ENCODE peak calls at places on chromosomes 6 and 20, in six cellular contexts. I, U, O, W, F and R are unnamed samples.

GRCh38 chr6:48032156-48032555 is 78.8 kb downstream of the PTCHD4 start:
- DNase-seq in U (no peak), I (no peak), W (no peak), F (peak; percentile 11), O (no peak), R (no peak)

GRCh38 chr20:40813213-40813510 is 124.1 kb upstream of the MAFB start:
- DNase-seq in U (no peak), O (no peak), W (no peak), I (no peak), F (no peak), R (no peak)

GRCh38 chr6:118401325-118401998 is 146.6 kb upstream of the PLN start:
- DNase-seq in W (no peak), O (no peak), I (no peak), U (no peak), F (no peak), R (no peak)

GRCh38 chr6:153104220-153104619 is 26.9 kb downstream of the RGS17 start:
- DNase-seq in U (no peak), W (no peak), O (no peak), F (no peak), I (no peak), R (no peak)

GRCh38 chr6:110529907-110530306 is 53.5 kb upstream of the SLC22A16 start:
- DNase-seq in O (no peak), I (no peak), F (no peak), U (no peak), W (no peak), R (no peak)

GRCh38 chr20:815914-816606 is 17.5 kb upstream of the FAM110A start:
- DNase-seq in U (peak; percentile 27), W (peak; percentile 68), O (peak; percentile 85), F (no peak), I (no peak), R (peak; percentile 47)

GRCh38 chr6:41894366-41895299 is 542 bp downstream of the USP49 start:
- DNase-seq in W (peak; percentile 64), O (no peak), I (no peak), U (no peak), F (no peak), R (no peak)

GRCh38 chr6:14452567-14453527 is 335.3 kb downstream of the CD83 start:
- DNase-seq in W (no peak), O (peak; percentile 74), U (no peak), F (no peak), I (no peak), R (no peak)

GRCh38 chr6:20424679-20425078 is 23.0 kb downstream of the E2F3 start:
- DNase-seq in O (no peak), F (no peak), W (no peak), U (no peak), I (no peak), R (no peak)

GRCh38 chr6:127420558-127420957 is 38.6 kb downstream of the KIAA0408 start:
- DNase-seq in U (peak; percentile 60), F (peak; percentile 76), W (peak; percentile 60), I (no peak), O (peak; percentile 72), R (peak; percentile 79)

GRCh38 chr20:10673831-10674683 is at the start of gene JAG1:
- DNase-seq in U (peak; percentile 87), W (peak; percentile 92), I (peak; percentile 95), O (peak; percentile 98), F (peak; percentile 89), R (peak; percentile 90)

GRCh38 chr20:50540620-50541605 is 30.7 kb downstream of the PTPN1 start:
- DNase-seq in O (peak; percentile 94), U (no peak), I (no peak), W (no peak), F (peak; percentile 79), R (no peak)

GRCh38 chr6:129730477-129731165 is 20.6 kb upstream of the ARHGAP18 start:
- DNase-seq in F (no peak), U (peak; percentile 36), O (peak; percentile 75), W (no peak), I (no peak), R (no peak)

GRCh38 chr6:115441671-115442070 is 619.0 kb downstream of the FRK start:
- DNase-seq in O (peak; percentile 26), U (no peak), F (no peak), W (no peak), I (no peak), R (no peak)

GRCh38 chr6:159305159-159305558 is 136.0 kb downstream of the FNDC1 start:
- DNase-seq in U (no peak), O (no peak), I (no peak), W (no peak), F (no peak), R (no peak)

GRCh38 chr20:14235355-14235754 is 102.1 kb downstream of the FLRT3 start:
- DNase-seq in I (no peak), F (peak; percentile 47), O (no peak), W (no peak), U (no peak), R (no peak)

GRCh38 chr6:27986928-27987725 is 30.1 kb downstream of the OR2B6 start:
- DNase-seq in I (no peak), W (no peak), U (no peak), O (peak; percentile 46), F (no peak), R (no peak)

GRCh38 chr6:49582529-49582928 is 32.1 kb downstream of the C6orf141 start:
- DNase-seq in U (no peak), W (no peak), I (no peak), F (no peak), O (no peak), R (no peak)

GRCh38 chr6:165985926-165986646 is 181.6 kb downstream of the TBXT start:
- DNase-seq in W (no peak), U (no peak), F (no peak), O (no peak), I (no peak), R (no peak)

GRCh38 chr6:165986647-165987482 is 180.8 kb downstream of the TBXT start:
- DNase-seq in F (no peak), W (no peak), O (no peak), I (no peak), U (no peak), R (no peak)

GRCh38 chr6:165988757-165989456 is 178.7 kb downstream of the TBXT start:
- DNase-seq in F (no peak), O (no peak), U (no peak), W (no peak), I (no peak), R (no peak)

GRCh38 chr6:165988306-165988756 is 179.3 kb downstream of the TBXT start:
- DNase-seq in O (no peak), F (no peak), I (no peak), U (no peak), W (no peak), R (no peak)

GRCh38 chr6:165987483-165988305 is 180.0 kb downstream of the TBXT start:
- DNase-seq in W (no peak), O (peak; percentile 46), F (peak; percentile 85), I (no peak), U (no peak), R (peak; percentile 58)
- H3K27me3 ChIP-seq in W (peaks cover 95% of the 10 kb centered on the region), O (peaks cover 55% of the 10 kb centered on the region), F (no peaks in the 10 kb centered on the region), I (peaks cover 4% of the 10 kb centered on the region), U (no peaks in the 10 kb centered on the region), R (no peaks in the 10 kb centered on the region)

DNA sequence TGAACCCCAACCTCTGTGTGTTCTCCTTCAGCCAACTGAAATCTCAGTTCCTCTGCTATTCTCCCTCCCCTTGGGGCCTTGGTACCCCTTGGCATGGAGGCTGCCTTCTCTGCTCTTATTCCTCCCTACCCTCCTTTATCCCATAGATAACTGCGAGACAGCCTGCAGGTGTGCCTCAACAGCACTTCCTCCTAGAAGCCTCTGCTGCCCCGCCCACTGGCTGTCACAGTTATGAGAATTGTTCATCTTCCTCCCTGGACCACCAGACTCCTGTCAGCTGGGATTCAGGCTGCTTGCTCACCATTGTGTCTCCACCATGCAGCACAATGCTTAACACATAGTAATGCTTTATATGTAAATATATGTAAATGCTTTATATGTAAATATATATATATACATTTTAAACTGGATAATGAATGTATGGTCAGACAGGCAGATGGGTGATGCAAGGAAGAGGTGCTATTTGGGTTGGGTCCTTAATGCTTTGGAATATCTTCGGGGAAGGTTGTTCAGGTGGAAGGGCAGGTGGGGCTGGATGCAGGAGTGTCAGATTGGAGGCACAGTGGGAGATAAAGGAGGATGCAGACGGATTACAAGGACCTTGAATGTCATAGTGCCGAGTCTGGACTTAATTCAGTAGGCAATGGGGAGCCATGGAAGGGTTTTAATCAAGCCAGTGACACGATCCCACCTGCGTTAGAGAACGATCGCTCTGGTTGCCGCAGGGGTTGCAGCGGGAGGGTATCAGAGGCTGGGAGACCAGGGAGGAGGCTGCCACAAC is 4.9 kb downstream of the CDH22 start:
- DNase-seq in F (no peak), U (no peak), W (no peak), O (no peak), I (no peak), R (no peak)
- H3K27me3 ChIP-seq in F (peaks cover 40% of the 10 kb centered on the region), U (no peaks in the 10 kb centered on the region), W (no peaks in the 10 kb centered on the region), O (peaks cover 25% of the 10 kb centered on the region), I (peaks cover 43% of the 10 kb centered on the region), R (peaks cover 14% of the 10 kb centered on the region)

GRCh38 chr6:40645043-40645442 is 57.9 kb upstream of the LRFN2 start:
- DNase-seq in F (no peak), U (no peak), O (no peak), W (no peak), I (no peak), R (no peak)
- H3K27me3 ChIP-seq in F (peaks cover 3% of the 10 kb centered on the region), U (no peaks in the 10 kb centered on the region), O (no peaks in the 10 kb centered on the region), W (no peaks in the 10 kb centered on the region), I (no peaks in the 10 kb centered on the region), R (no peaks in the 10 kb centered on the region)

GRCh38 chr6:34142599-34142998 is 3.3 kb downstream of the GRM4 start:
- DNase-seq in O (no peak), F (no peak), I (no peak), W (peak; percentile 97), U (no peak), R (no peak)
- H3K27me3 ChIP-seq in O (peaks cover 43% of the 10 kb centered on the region), F (peaks cover 76% of the 10 kb centered on the region), I (peaks cover 69% of the 10 kb centered on the region), W (no peaks in the 10 kb centered on the region), U (peaks cover 3% of the 10 kb centered on the region), R (peaks cover 17% of the 10 kb centered on the region)

GRCh38 chr20:24017160-24017761 is 28.7 kb upstream of the GGTLC1 start:
- DNase-seq in W (no peak), I (no peak), O (no peak), U (no peak), F (no peak), R (no peak)

GRCh38 chr20:24013953-24014352 is 25.4 kb upstream of the GGTLC1 start:
- DNase-seq in U (no peak), F (no peak), O (no peak), W (no peak), I (no peak), R (no peak)

GRCh38 chr20:24018796-24019195 is 30.2 kb upstream of the GGTLC1 start:
- DNase-seq in U (no peak), O (no peak), W (no peak), I (no peak), F (no peak), R (no peak)

DNA sequence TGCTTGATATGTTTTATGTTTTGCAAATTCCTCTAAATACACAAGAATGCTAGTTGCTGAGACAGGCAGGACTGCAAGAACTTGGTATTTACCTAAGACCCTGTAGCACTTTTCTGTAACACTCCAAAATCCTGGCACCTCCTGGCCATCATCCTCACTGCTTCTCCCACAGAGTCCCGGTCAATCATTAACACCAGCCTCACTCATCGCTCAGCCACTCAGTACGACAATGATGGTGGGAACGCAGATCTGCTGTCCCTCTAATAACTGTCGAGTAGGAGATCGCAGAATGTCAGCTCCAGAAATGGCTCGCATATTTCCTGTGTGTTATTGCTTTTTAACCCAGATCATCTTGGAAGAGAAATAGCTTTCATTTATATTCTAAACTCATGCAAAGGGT is 28.0 kb upstream of the GGTLC1 start:
- DNase-seq in I (no peak), U (no peak), O (no peak), F (no peak), W (no peak), R (no peak)
- H3K27me3 ChIP-seq in I (no peaks in the 10 kb centered on the region), U (peaks cover 1% of the 10 kb centered on the region), O (no peaks in the 10 kb centered on the region), F (no peaks in the 10 kb centered on the region), W (no peaks in the 10 kb centered on the region), R (peaks cover 17% of the 10 kb centered on the region)